ENCODE peak calls at places on chromosomes 16 and 17, in seven cellular contexts. One of them, this sample, is unnamed.

GRCh38 chr17:67469208-67469980 is 92.3 kb downstream of the PITPNC1 start:
- DNase-seq in body of pancreas: no peak
- DNase-seq in uterus: no peak
- DNase-seq in esophagus squamous epithelium: no peak
- DNase-seq in stomach: no peak
- DNase-seq in testis: peak; percentile 62
- DNase-seq in adrenal gland: no peak
- DNase-seq in this sample: no peak

GRCh38 chr17:32861979-32862378 is 14.9 kb downstream of the MYO1D start:
- DNase-seq in body of pancreas: no peak
- DNase-seq in uterus: no peak
- DNase-seq in esophagus squamous epithelium: no peak
- DNase-seq in stomach: no peak
- DNase-seq in testis: no peak
- DNase-seq in adrenal gland: no peak
- DNase-seq in this sample: no peak

GRCh38 chr17:71494045-71494444 is 626.8 kb upstream of the SOX9 start:
- DNase-seq in body of pancreas: no peak
- DNase-seq in uterus: no peak
- DNase-seq in esophagus squamous epithelium: no peak
- DNase-seq in stomach: no peak
- DNase-seq in testis: no peak
- DNase-seq in adrenal gland: no peak
- DNase-seq in this sample: no peak

GRCh38 chr16:83160609-83161008 is 533.8 kb downstream of the CDH13 start:
- DNase-seq in body of pancreas: no peak
- DNase-seq in uterus: no peak
- DNase-seq in esophagus squamous epithelium: no peak
- DNase-seq in stomach: no peak
- DNase-seq in testis: no peak
- DNase-seq in adrenal gland: no peak
- DNase-seq in this sample: no peak

GRCh38 chr16:4537376-4538066 is 1.1 kb downstream of the CDIP1 start:
- DNase-seq in body of pancreas: peak; percentile 62
- DNase-seq in uterus: peak; percentile 44
- DNase-seq in esophagus squamous epithelium: no peak
- DNase-seq in stomach: peak; percentile 33
- DNase-seq in testis: peak; percentile 33
- DNase-seq in adrenal gland: no peak
- DNase-seq in this sample: peak; percentile 45

GRCh38 chr17:5582177-5582885 is 2.0 kb downstream of the NLRP1 start:
- DNase-seq in body of pancreas: no peak
- DNase-seq in uterus: no peak
- DNase-seq in esophagus squamous epithelium: no peak
- DNase-seq in stomach: no peak
- DNase-seq in testis: no peak
- DNase-seq in adrenal gland: no peak
- DNase-seq in this sample: no peak

GRCh38 chr16:79411805-79412204 is 188.7 kb downstream of the MAF start:
- DNase-seq in body of pancreas: no peak
- DNase-seq in uterus: no peak
- DNase-seq in esophagus squamous epithelium: no peak
- DNase-seq in stomach: no peak
- DNase-seq in testis: no peak
- DNase-seq in adrenal gland: no peak
- DNase-seq in this sample: no peak

GRCh38 chr16:31063843-31064611 is 10.0 kb downstream of the ZNF668 start:
- DNase-seq in body of pancreas: no peak
- DNase-seq in uterus: no peak
- DNase-seq in esophagus squamous epithelium: no peak
- DNase-seq in stomach: no peak
- DNase-seq in testis: peak; percentile 25
- DNase-seq in adrenal gland: no peak
- DNase-seq in this sample: peak; percentile 35

GRCh38 chr17:1648582-1649115 is 1.0 kb downstream of the RILP start:
- DNase-seq in body of pancreas: peak; percentile 98
- DNase-seq in uterus: peak; percentile 97
- DNase-seq in esophagus squamous epithelium: no peak
- DNase-seq in stomach: peak; percentile 97
- DNase-seq in testis: peak; percentile 96
- DNase-seq in adrenal gland: peak; percentile 98
- DNase-seq in this sample: peak; percentile 95

GRCh38 chr16:67260426-67261063 is 11.8 kb downstream of the SLC9A5 start:
- DNase-seq in body of pancreas: peak; percentile 61
- DNase-seq in uterus: no peak
- DNase-seq in esophagus squamous epithelium: no peak
- DNase-seq in stomach: peak; percentile 61
- DNase-seq in testis: no peak
- DNase-seq in adrenal gland: no peak
- DNase-seq in this sample: no peak

GRCh38 chr17:58315281-58315711 is 13.3 kb downstream of the TSPOAP1 start:
- DNase-seq in body of pancreas: no peak
- DNase-seq in uterus: no peak
- DNase-seq in esophagus squamous epithelium: no peak
- DNase-seq in stomach: peak; percentile 5
- DNase-seq in testis: no peak
- DNase-seq in adrenal gland: peak; percentile 42
- DNase-seq in this sample: peak; percentile 47

GRCh38 chr16:83699817-83700216 is 108.0 kb upstream of the HSBP1 start:
- DNase-seq in body of pancreas: no peak
- DNase-seq in uterus: no peak
- DNase-seq in esophagus squamous epithelium: no peak
- DNase-seq in stomach: no peak
- DNase-seq in testis: no peak
- DNase-seq in adrenal gland: no peak
- DNase-seq in this sample: no peak

GRCh38 chr17:82110298-82110697 is 12.3 kb upstream of the FASN start:
- DNase-seq in body of pancreas: no peak
- DNase-seq in uterus: no peak
- DNase-seq in esophagus squamous epithelium: no peak
- DNase-seq in stomach: no peak
- DNase-seq in testis: no peak
- DNase-seq in adrenal gland: no peak
- DNase-seq in this sample: no peak

GRCh38 chr16:23833960-23834685 is 1.7 kb upstream of the PRKCB start:
- DNase-seq in body of pancreas: no peak
- DNase-seq in uterus: no peak
- DNase-seq in esophagus squamous epithelium: no peak
- DNase-seq in stomach: no peak
- DNase-seq in testis: no peak
- DNase-seq in adrenal gland: no peak
- DNase-seq in this sample: no peak

GRCh38 chr16:65875362-65876199 is 490.9 kb upstream of the CDH5 start:
- DNase-seq in body of pancreas: no peak
- DNase-seq in uterus: no peak
- DNase-seq in esophagus squamous epithelium: no peak
- DNase-seq in stomach: no peak
- DNase-seq in testis: no peak
- DNase-seq in adrenal gland: no peak
- DNase-seq in this sample: no peak

GRCh38 chr17:8997994-8998628 is 23.2 kb upstream of the NTN1 start:
- DNase-seq in body of pancreas: peak; percentile 72
- DNase-seq in uterus: no peak
- DNase-seq in esophagus squamous epithelium: no peak
- DNase-seq in stomach: peak; percentile 70
- DNase-seq in testis: peak; percentile 78
- DNase-seq in adrenal gland: peak; percentile 70
- DNase-seq in this sample: peak; percentile 44

GRCh38 chr17:34720760-34721159 is 141.4 kb downstream of the TMEM132E start:
- DNase-seq in body of pancreas: no peak
- DNase-seq in uterus: no peak
- DNase-seq in esophagus squamous epithelium: no peak
- DNase-seq in stomach: no peak
- DNase-seq in testis: no peak
- DNase-seq in adrenal gland: no peak
- DNase-seq in this sample: no peak

GRCh38 chr17:78664476-78665384 is 87.5 kb upstream of the DNAH17 start:
- DNase-seq in body of pancreas: no peak
- DNase-seq in uterus: no peak
- DNase-seq in esophagus squamous epithelium: no peak
- DNase-seq in stomach: no peak
- DNase-seq in testis: no peak
- DNase-seq in adrenal gland: no peak
- DNase-seq in this sample: no peak

GRCh38 chr17:3660311-3660891 is 8.0 kb downstream of the TAX1BP3 start:
- DNase-seq in body of pancreas: no peak
- DNase-seq in uterus: peak; percentile 35
- DNase-seq in esophagus squamous epithelium: no peak
- DNase-seq in stomach: peak; percentile 69
- DNase-seq in testis: peak; percentile 55
- DNase-seq in adrenal gland: peak; percentile 87
- DNase-seq in this sample: no peak
- H3K4me3 ChIP-seq in body of pancreas: no peak overlapping the region
- H3K4me3 ChIP-seq in uterus: no peak overlapping the region
- H3K4me3 ChIP-seq in esophagus squamous epithelium: no peak overlapping the region
- H3K4me3 ChIP-seq in stomach: no peak overlapping the region
- H3K4me3 ChIP-seq in testis: no peak overlapping the region
- H3K4me3 ChIP-seq in adrenal gland: no peak overlapping the region
- H3K4me3 ChIP-seq in this sample: no peak overlapping the region

GRCh38 chr17:49494937-49495841 is at the start of gene NGFR:
- DNase-seq in body of pancreas: peak; percentile 32
- DNase-seq in uterus: peak; percentile 74
- DNase-seq in esophagus squamous epithelium: no peak
- DNase-seq in stomach: no peak
- DNase-seq in testis: peak; percentile 41
- DNase-seq in adrenal gland: no peak
- DNase-seq in this sample: peak; percentile 56
- TF ChIP-seq POLR2A in body of pancreas: peak; percentile 17
- TF ChIP-seq POLR2A in uterus: peak; percentile 71
- TF ChIP-seq POLR2A in esophagus squamous epithelium: no peak
- TF ChIP-seq POLR2A in stomach: no peak
- TF ChIP-seq POLR2A in testis: no peak
- TF ChIP-seq POLR2A in adrenal gland: peak; percentile 19
- TF ChIP-seq POLR2A in this sample: peak; percentile 61

GRCh38 chr17:68519911-68520310 is 7.7 kb downstream of the PRKAR1A start:
- DNase-seq in body of pancreas: no peak
- DNase-seq in uterus: no peak
- DNase-seq in esophagus squamous epithelium: no peak
- DNase-seq in stomach: no peak
- DNase-seq in testis: no peak
- DNase-seq in adrenal gland: no peak
- DNase-seq in this sample: peak; percentile 62
- H3K4me1 ChIP-seq in body of pancreas: peaks cover 16% of the 10 kb centered on the region
- H3K4me1 ChIP-seq in uterus: no peaks in the 10 kb centered on the region
- H3K4me1 ChIP-seq in esophagus squamous epithelium: peaks cover 8% of the 10 kb centered on the region
- H3K4me1 ChIP-seq in stomach: peaks cover 11% of the 10 kb centered on the region
- H3K4me1 ChIP-seq in testis: peaks cover 23% of the 10 kb centered on the region
- H3K4me1 ChIP-seq in adrenal gland: peaks cover 7% of the 10 kb centered on the region
- H3K4me1 ChIP-seq in this sample: peaks cover 21% of the 10 kb centered on the region

DNA sequence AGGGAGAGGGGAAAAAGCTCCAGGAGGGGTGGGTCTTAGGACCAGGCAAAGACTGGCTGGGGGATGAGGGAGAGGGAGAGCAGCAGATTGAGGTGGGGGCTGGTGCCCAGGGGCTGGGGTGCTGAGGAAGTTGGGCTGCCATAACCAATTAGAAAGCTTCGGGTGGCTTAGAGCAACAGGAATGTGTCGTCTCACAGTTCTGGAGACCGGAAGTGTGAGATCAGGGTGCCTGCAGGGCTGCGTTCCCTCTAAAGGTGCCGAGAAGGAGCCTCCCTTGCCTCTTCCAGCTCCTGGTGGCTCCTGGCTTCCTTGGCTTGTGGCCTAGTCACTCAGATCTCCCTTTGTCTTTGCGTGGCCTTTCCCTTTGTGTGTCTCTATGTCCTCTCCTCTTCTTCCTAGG is 2.2 kb downstream of the IL34 start:
- DNase-seq in body of pancreas: no peak
- DNase-seq in uterus: no peak
- DNase-seq in esophagus squamous epithelium: no peak
- DNase-seq in stomach: no peak
- DNase-seq in testis: no peak
- DNase-seq in adrenal gland: no peak
- DNase-seq in this sample: no peak
- H3K4me3 ChIP-seq in body of pancreas: no peak overlapping the region
- H3K4me3 ChIP-seq in uterus: no peak overlapping the region
- H3K4me3 ChIP-seq in esophagus squamous epithelium: no peak overlapping the region
- H3K4me3 ChIP-seq in stomach: no peak overlapping the region
- H3K4me3 ChIP-seq in testis: no peak overlapping the region
- H3K4me3 ChIP-seq in adrenal gland: no peak overlapping the region
- H3K4me3 ChIP-seq in this sample: no peak overlapping the region

GRCh38 chr16:75062944-75063444 is 53.6 kb downstream of the LDHD start:
- DNase-seq in body of pancreas: no peak
- DNase-seq in uterus: no peak
- DNase-seq in esophagus squamous epithelium: no peak
- DNase-seq in stomach: no peak
- DNase-seq in testis: no peak
- DNase-seq in adrenal gland: no peak
- DNase-seq in this sample: no peak

GRCh38 chr16:75063549-75064082 is 53.0 kb downstream of the LDHD start:
- DNase-seq in body of pancreas: no peak
- DNase-seq in uterus: no peak
- DNase-seq in esophagus squamous epithelium: no peak
- DNase-seq in stomach: no peak
- DNase-seq in testis: no peak
- DNase-seq in adrenal gland: no peak
- DNase-seq in this sample: no peak

GRCh38 chr16:75065149-75065807 is 51.3 kb downstream of the LDHD start:
- DNase-seq in body of pancreas: no peak
- DNase-seq in uterus: no peak
- DNase-seq in esophagus squamous epithelium: no peak
- DNase-seq in stomach: no peak
- DNase-seq in testis: peak; percentile 83
- DNase-seq in adrenal gland: no peak
- DNase-seq in this sample: no peak

GRCh38 chr16:75065808-75066149 is 50.8 kb downstream of the LDHD start:
- DNase-seq in body of pancreas: no peak
- DNase-seq in uterus: no peak
- DNase-seq in esophagus squamous epithelium: no peak
- DNase-seq in stomach: peak; percentile 56
- DNase-seq in testis: no peak
- DNase-seq in adrenal gland: no peak
- DNase-seq in this sample: no peak

DNA sequence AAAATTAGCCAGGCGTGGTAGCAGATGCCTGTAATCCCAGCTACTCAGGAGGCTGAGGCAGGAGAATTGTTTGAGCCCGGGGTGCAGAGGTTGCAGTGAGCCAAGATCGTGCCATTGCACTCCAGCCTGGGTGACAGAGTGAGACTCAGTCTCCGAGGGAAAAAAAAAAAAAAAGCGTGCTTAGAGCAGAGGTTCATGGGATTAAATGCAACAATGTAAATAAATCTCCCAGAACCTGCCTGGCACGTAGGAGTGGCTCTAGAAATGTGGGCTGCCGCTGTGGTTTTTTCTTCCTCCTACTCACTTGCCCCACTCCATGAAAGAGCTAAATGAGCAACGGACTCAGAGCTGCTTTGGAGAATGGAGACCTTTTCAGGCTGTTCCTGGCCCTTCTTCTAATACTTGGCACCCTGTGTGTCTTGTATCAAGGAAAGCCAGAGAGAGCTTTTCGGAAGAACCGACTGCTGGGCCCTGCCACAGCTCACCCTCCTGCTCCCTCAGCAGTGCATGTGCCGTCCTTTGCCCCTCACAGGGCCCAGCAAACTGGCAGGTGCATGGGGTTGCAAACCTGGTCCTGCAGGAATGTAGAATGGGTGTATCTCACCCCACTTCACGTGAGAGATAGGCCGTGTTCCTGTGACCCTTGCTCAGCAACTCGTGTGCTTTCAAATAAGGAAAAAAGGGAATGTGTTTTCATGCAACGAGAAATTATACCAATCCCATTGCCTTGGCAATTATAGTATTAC is 52.0 kb downstream of the LDHD start:
- DNase-seq in body of pancreas: no peak
- DNase-seq in uterus: no peak
- DNase-seq in esophagus squamous epithelium: no peak
- DNase-seq in stomach: peak; percentile 76
- DNase-seq in testis: peak; percentile 82
- DNase-seq in adrenal gland: no peak
- DNase-seq in this sample: no peak
- TF ChIP-seq POLR2A in body of pancreas: no peak
- TF ChIP-seq POLR2A in uterus: no peak
- TF ChIP-seq POLR2A in esophagus squamous epithelium: no peak
- TF ChIP-seq POLR2A in stomach: peak; percentile 9
- TF ChIP-seq POLR2A in testis: no peak
- TF ChIP-seq POLR2A in adrenal gland: no peak
- TF ChIP-seq POLR2A in this sample: no peak

This sample was measured in heart left ventricle.